ENCODE peak calls at places on chromosomes 12 and 14, in five cellular contexts. E, Y, M, H and X are unnamed samples. For H3K4me1, the result is how much of the 10 kb centered on the place peaks cover.

GRCh38 chr14:105474478-105475268 is at the start of gene CRIP2:
- DNase-seq in E (peak), Y (no peak), M (peak), H (peak), X (no peak)

GRCh38 chr12:47938093-47938492 is 25.3 kb upstream of the TMEM106C start:
- DNase-seq in E (peak), Y (no peak), M (no peak), H (no peak), X (no peak)

GRCh38 chr14:51219473-51220448 is 20.3 kb upstream of the TMX1 start:
- DNase-seq in E (peak), Y (no peak), M (no peak), H (peak), X (no peak)

GRCh38 chr12:107379852-107380567 is 286.7 kb upstream of the CRY1 start:
- DNase-seq in E (peak), Y (peak), M (no peak), H (no peak), X (no peak)

GRCh38 chr12:70576341-70577282 is 60.6 kb downstream of the PTPRB start:
- DNase-seq in E (peak), Y (no peak), M (no peak), H (peak), X (no peak)

GRCh38 chr12:44697489-44697888 is 178.6 kb downstream of the NELL2 start:
- DNase-seq in E (no peak), Y (no peak), M (no peak), H (no peak), X (no peak)

GRCh38 chr12:77493311-77493710 is 337.4 kb upstream of the NAV3 start:
- DNase-seq in E (no peak), Y (no peak), M (no peak), H (no peak), X (no peak)

GRCh38 chr12:1306096-1306495 is 288.3 kb downstream of the FBXL14 start:
- DNase-seq in E (no peak), Y (peak), M (no peak), H (peak), X (no peak)

GRCh38 chr12:57129311-57130288 is 1.3 kb downstream of the LRP1 start:
- DNase-seq in E (no peak), Y (no peak), M (no peak), H (peak), X (peak)

GRCh38 chr12:106459534-106459933 is 102.0 kb downstream of the POLR3B start:
- DNase-seq in E (no peak), Y (no peak), M (no peak), H (no peak), X (no peak)

GRCh38 chr12:110502449-110502738 is 263 bp downstream of the RAD9B start:
- DNase-seq in E (no peak), Y (no peak), M (no peak), H (no peak), X (no peak)

GRCh38 chr14:75428230-75429104 is 645 bp downstream of the JDP2 start:
- DNase-seq in E (no peak), Y (peak), M (no peak), H (peak), X (no peak)

GRCh38 chr12:12776261-12776660 is 9.2 kb upstream of the APOLD1 start:
- DNase-seq in E (peak), Y (peak), M (no peak), H (no peak), X (no peak)

GRCh38 chr12:10153271-10154144 is 18.4 kb downstream of the OLR1 start:
- DNase-seq in E (peak), Y (peak), M (peak), H (peak), X (peak)

GRCh38 chr12:76649091-76649490 is 89.5 kb upstream of the OSBPL8 start:
- DNase-seq in E (peak), Y (no peak), M (no peak), H (no peak), X (no peak)

GRCh38 chr12:57194253-57194652 is 22.3 kb upstream of the NXPH4 start:
- DNase-seq in E (no peak), Y (no peak), M (no peak), H (no peak), X (no peak)

GRCh38 chr12:38155020-38155395 is 161.6 kb upstream of the ALG10B start:
- DNase-seq in E (no peak), Y (no peak), M (no peak), H (no peak), X (no peak)

GRCh38 chr12:65248656-65249633 is 29.5 kb upstream of the MSRB3 start:
- DNase-seq in E (peak), Y (no peak), M (no peak), H (no peak), X (no peak)

GRCh38 chr14:88323086-88323519 is at the start of gene KCNK10:
- DNase-seq in E (no peak), Y (no peak), M (no peak), H (no peak), X (no peak)

GRCh38 chr12:106276032-106276728 is 26.4 kb upstream of the TCP11L2 start:
- DNase-seq in E (no peak), Y (no peak), M (no peak), H (no peak), X (no peak)

GRCh38 chr14:54650331-54651017 is 83.5 kb downstream of the SAMD4A start:
- DNase-seq in E (peak), Y (no peak), M (no peak), H (no peak), X (peak)

GRCh38 chr14:54025661-54026060 is 69.0 kb upstream of the BMP4 start:
- DNase-seq in E (peak), Y (no peak), M (no peak), H (no peak), X (no peak)

GRCh38 chr14:23348297-23348655 is 4.4 kb downstream of the SLC22A17 start:
- DNase-seq in E (no peak), Y (no peak), M (no peak), H (no peak), X (no peak)

GRCh38 chr12:55392032-55392795 is 8.1 kb upstream of the OR6C65 start:
- DNase-seq in E (no peak), Y (no peak), M (no peak), H (no peak), X (no peak)

GRCh38 chr12:121970901-121971300 is 50.8 kb upstream of the BCL7A start:
- DNase-seq in E (no peak), Y (no peak), M (no peak), H (peak), X (no peak)

GRCh38 chr12:18430425-18431048 is 169.2 kb downstream of the PIK3C2G start:
- DNase-seq in E (peak), Y (peak), M (no peak), H (peak), X (no peak)

GRCh38 chr14:96592591-96593388 is 90.6 kb downstream of the PAPOLA start:
- DNase-seq in E (no peak), Y (peak), M (peak), H (peak), X (no peak)

GRCh38 chr14:93984070-93984469 is 7.7 kb upstream of the ASB2 start:
- DNase-seq in E (peak), Y (no peak), M (no peak), H (no peak), X (no peak)

DNA sequence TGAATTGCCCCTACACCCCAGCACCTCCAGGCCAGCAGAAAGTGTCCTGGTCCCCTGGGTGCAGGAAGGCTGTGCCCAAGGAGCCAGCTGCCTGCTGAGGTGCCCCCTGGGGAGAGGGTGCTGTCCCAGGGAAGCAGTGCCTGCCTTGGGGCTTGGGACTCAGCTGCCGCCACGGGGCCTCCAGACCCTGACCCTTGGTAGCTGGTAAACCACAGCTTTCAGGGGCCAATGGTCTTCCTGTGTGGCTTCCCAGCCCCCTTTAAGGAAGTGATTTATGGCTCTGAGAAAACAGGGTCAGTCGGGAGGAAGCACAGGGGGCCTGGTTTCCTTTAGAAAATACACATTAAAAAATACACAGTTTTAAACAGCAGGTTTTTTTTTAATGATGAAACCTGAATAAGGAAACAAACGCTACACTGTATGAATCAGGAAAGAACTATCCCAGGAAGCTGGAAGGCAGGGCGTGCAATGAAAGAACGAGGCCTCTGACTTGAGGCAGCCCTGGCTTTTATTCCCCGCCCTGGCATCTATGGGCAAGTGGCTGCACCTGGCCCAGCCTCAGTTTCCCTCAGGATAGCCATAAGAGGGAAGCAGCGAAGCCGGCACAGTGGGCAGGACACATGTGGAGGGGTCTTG is 40.6 kb upstream of the EML1 start:
- DNase-seq in E (peak), Y (no peak), M (no peak), H (no peak), X (no peak)
- H3K4me1 ChIP-seq in E (half or more), Y (under half), M (under half), H (under half), X (under half)

DNA sequence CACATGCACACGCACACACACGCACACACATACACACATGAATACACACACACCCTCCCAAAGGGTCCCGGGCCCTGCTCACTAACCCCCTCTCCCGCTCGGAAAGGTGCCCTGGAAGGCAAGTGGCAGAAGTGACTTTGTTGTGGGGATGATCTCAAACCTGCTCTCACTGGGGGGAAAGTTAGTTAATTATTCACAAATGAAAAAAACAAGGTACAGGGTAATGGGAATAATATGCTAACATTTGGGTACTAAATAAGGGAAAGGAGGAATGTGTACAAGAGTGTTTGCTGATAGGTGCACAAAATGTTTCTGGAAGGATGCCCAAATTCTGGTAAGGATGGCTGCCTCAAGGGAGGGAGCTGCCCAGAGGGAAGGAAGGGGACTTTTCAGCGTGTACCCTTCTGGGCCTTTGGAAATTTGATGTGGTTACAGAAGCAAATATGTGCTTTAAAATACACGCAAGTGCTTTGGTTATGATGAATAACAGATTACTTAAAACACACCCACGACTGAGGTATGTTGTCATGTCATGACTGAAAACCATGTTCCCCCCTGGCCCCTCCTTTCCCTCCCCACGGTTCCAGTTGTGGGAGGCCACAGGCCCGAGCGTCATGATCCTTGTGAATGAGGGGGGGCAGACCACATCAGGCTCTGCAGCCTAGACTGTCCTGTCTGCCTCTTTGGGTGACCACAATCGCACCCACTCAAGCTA is 43.3 kb upstream of the PLEKHG6 start:
- DNase-seq in E (peak), Y (no peak), M (no peak), H (no peak), X (no peak)
- H3K27ac ChIP-seq in E (peak), Y (peak), M (no peak), H (no peak), X (no peak)

DNA sequence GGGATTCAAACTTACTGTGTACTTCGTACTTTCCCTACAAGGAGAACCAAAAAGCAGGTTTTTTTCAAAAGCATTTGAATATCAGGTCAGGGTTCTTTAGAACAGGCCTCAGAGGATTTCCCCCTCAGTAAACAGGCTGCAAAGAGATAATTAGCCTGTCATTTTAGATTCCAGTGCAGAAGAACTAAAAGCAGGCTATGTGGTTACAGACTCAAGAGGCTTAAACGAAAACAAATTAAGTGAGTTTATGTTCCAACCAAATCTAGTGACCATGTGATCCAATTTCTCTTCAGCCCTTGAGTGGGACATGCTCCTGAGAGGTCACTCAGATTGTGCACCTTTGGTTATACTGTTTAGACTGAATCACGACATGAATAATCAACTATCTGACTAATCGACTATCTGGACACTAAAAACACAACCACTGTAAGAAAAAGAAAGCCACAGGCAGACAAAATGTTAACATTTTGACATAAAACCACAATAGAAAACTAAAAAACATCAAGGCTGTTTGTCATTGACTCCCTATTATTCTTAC is 4.5 kb downstream of the TMED8 start:
- DNase-seq in E (peak), Y (no peak), M (no peak), H (peak), X (no peak)
- H3K4me3 ChIP-seq in E (no peak), Y (no peak), M (peak), H (no peak), X (no peak)

GRCh38 chr12:113050808-113051207 is 5.7 kb upstream of the DTX1 start:
- DNase-seq in E (no peak), Y (no peak), M (no peak), H (no peak), X (no peak)
- H3K4me1 ChIP-seq in E (under half), Y (under half), M (under half), H (under half), X (under half)